ENCODE peak calls at places on chromosomes 16 and 17, in six cellular contexts. J, Y, X, T, G and U are unnamed samples.

GRCh38 chr17:52546493-52546892 is 388.0 kb upstream of the CA10 start:
- DNase-seq in J (no peak), Y (no peak), X (no peak), T (no peak), G (no peak), U (no peak)

GRCh38 chr17:63621229-63621683 is 961 bp upstream of the MAP3K3 start:
- DNase-seq in J (no peak), Y (no peak), X (no peak), T (no peak), G (no peak), U (peak)

GRCh38 chr17:77316191-77316641 is 175.4 kb downstream of the SEC14L1 start:
- DNase-seq in J (no peak), Y (peak), X (no peak), T (no peak), G (no peak), U (peak)

GRCh38 chr17:9132291-9132690 is 111.0 kb downstream of the NTN1 start:
- DNase-seq in J (no peak), Y (no peak), X (no peak), T (no peak), G (no peak), U (no peak)

GRCh38 chr16:9033125-9033830 is 58.2 kb upstream of the HAPSTR1 start:
- DNase-seq in J (peak), Y (no peak), X (peak), T (peak), G (peak), U (peak)

GRCh38 chr16:30541502-30542329 is 7.1 kb upstream of the ZNF747 start:
- DNase-seq in J (no peak), Y (no peak), X (no peak), T (no peak), G (no peak), U (no peak)

GRCh38 chr16:17206712-17207111 is 264.0 kb downstream of the XYLT1 start:
- DNase-seq in J (no peak), Y (no peak), X (no peak), T (no peak), G (no peak), U (no peak)

GRCh38 chr17:76512366-76513305 is 11.4 kb upstream of the RHBDF2 start:
- DNase-seq in J (no peak), Y (no peak), X (no peak), T (no peak), G (no peak), U (no peak)

GRCh38 chr16:24668481-24669001 is 60.9 kb upstream of the TNRC6A start:
- DNase-seq in J (no peak), Y (no peak), X (no peak), T (no peak), G (no peak), U (no peak)

GRCh38 chr17:74775409-74776043 is 619 bp downstream of the NAT9 start:
- DNase-seq in J (no peak), Y (no peak), X (no peak), T (no peak), G (no peak), U (no peak)

GRCh38 chr17:42459983-42460300 is 1.3 kb downstream of the ATP6V0A1 start:
- DNase-seq in J (no peak), Y (peak), X (peak), T (peak), G (peak), U (no peak)

GRCh38 chr17:35942588-35943186 is 826 bp downstream of the LYZL6 start:
- DNase-seq in J (no peak), Y (no peak), X (no peak), T (no peak), G (no peak), U (no peak)

GRCh38 chr17:42288985-42289862 is 926 bp downstream of the STAT5A start:
- DNase-seq in J (peak), Y (no peak), X (no peak), T (no peak), G (no peak), U (no peak)

GRCh38 chr16:54673353-54673752 is 257.3 kb upstream of the IRX5 start:
- DNase-seq in J (no peak), Y (no peak), X (no peak), T (no peak), G (no peak), U (peak)

GRCh38 chr17:50055426-50056216 is at the start of gene ITGA3:
- DNase-seq in J (peak), Y (peak), X (peak), T (peak), G (peak), U (peak)

GRCh38 chr16:85638695-85639409 is 25.7 kb downstream of the GSE1 start:
- DNase-seq in J (peak), Y (no peak), X (no peak), T (no peak), G (no peak), U (no peak)

GRCh38 chr17:36592316-36592710 is 634 bp downstream of the DHRS11 start:
- DNase-seq in J (peak), Y (peak), X (peak), T (peak), G (peak), U (peak)

GRCh38 chr17:2243953-2244352 is 59.6 kb downstream of the SMG6 start:
- DNase-seq in J (no peak), Y (no peak), X (no peak), T (no peak), G (no peak), U (no peak)

GRCh38 chr16:17510532-17510931 is 39.8 kb upstream of the XYLT1 start:
- DNase-seq in J (no peak), Y (no peak), X (no peak), T (no peak), G (no peak), U (no peak)

GRCh38 chr17:63434951-63435571 is 11.0 kb downstream of the CYB561 start:
- DNase-seq in J (peak), Y (no peak), X (no peak), T (peak), G (no peak), U (peak)

GRCh38 chr17:41413982-41414381 is 10.4 kb downstream of the KRT37 start:
- DNase-seq in J (no peak), Y (no peak), X (no peak), T (no peak), G (no peak), U (no peak)

GRCh38 chr16:79833559-79833958 is 233.0 kb upstream of the MAF start:
- DNase-seq in J (no peak), Y (no peak), X (no peak), T (no peak), G (no peak), U (no peak)

GRCh38 chr17:28643979-28644781 is 778 bp downstream of the BLTP2 start:
- DNase-seq in J (peak), Y (peak), X (peak), T (peak), G (peak), U (peak)

GRCh38 chr16:54923988-54924387 is 6.7 kb upstream of the IRX5 start:
- DNase-seq in J (no peak), Y (no peak), X (no peak), T (no peak), G (no peak), U (no peak)